ENCODE peak calls at places on chromosome 7, in seven cellular contexts. G, L, J, D, E, X and Q are unnamed samples.

GRCh38 chr7:99562832-99563231 is 4.4 kb downstream of the ZNF655 start:
- DNase-seq in G (peak), L (peak), J (peak), D (no peak), E (no peak), X (peak), Q (no peak)

GRCh38 chr7:47292832-47293309 is 289.0 kb downstream of the TNS3 start:
- DNase-seq in G (peak), L (no peak), J (no peak), D (no peak), E (no peak), X (no peak), Q (no peak)

GRCh38 chr7:18320971-18321567 is 174.5 kb upstream of the HDAC9 start:
- DNase-seq in G (peak), L (peak), J (peak), D (no peak), E (peak), X (peak), Q (no peak)

GRCh38 chr7:6482307-6482706 is 34.6 kb upstream of the DAGLB start:
- DNase-seq in G (peak), L (no peak), J (no peak), D (no peak), E (no peak), X (no peak), Q (no peak)

GRCh38 chr7:90119178-90119971 is 34.9 kb upstream of the STEAP1 start:
- DNase-seq in G (no peak), L (no peak), J (peak), D (no peak), E (peak), X (no peak), Q (no peak)

GRCh38 chr7:158811461-158811860 is 17.8 kb downstream of the ESYT2 start:
- DNase-seq in G (no peak), L (no peak), J (peak), D (no peak), E (no peak), X (peak), Q (no peak)

GRCh38 chr7:129702316-129702715 is 90.8 kb downstream of the NRF1 start:
- DNase-seq in G (no peak), L (no peak), J (no peak), D (no peak), E (no peak), X (no peak), Q (no peak)

GRCh38 chr7:130896898-130897514 is 163.0 kb upstream of the KLF14 start:
- DNase-seq in G (peak), L (peak), J (peak), D (no peak), E (peak), X (peak), Q (peak)

GRCh38 chr7:85055906-85056305 is 130.9 kb downstream of the SEMA3D start:
- DNase-seq in G (no peak), L (no peak), J (peak), D (no peak), E (no peak), X (no peak), Q (no peak)

GRCh38 chr7:15199482-15199881 is 296.9 kb upstream of the DGKB start:
- DNase-seq in G (no peak), L (no peak), J (peak), D (no peak), E (peak), X (no peak), Q (no peak)

GRCh38 chr7:3558410-3558809 is 257.4 kb downstream of the SDK1 start:
- DNase-seq in G (no peak), L (no peak), J (no peak), D (no peak), E (peak), X (no peak), Q (no peak)

GRCh38 chr7:2717293-2717904 is 29.4 kb downstream of the AMZ1 start:
- DNase-seq in G (no peak), L (no peak), J (no peak), D (no peak), E (peak), X (peak), Q (no peak)

GRCh38 chr7:122549578-122549977 is 149.3 kb downstream of the RNF133 start:
- DNase-seq in G (peak), L (no peak), J (no peak), D (no peak), E (no peak), X (no peak), Q (no peak)

GRCh38 chr7:5266148-5267028 is 16.4 kb upstream of the SLC29A4 start:
- DNase-seq in G (no peak), L (no peak), J (no peak), D (no peak), E (peak), X (peak), Q (no peak)

GRCh38 chr7:36048141-36048901 is 104.7 kb upstream of the EEPD1 start:
- DNase-seq in G (no peak), L (no peak), J (peak), D (no peak), E (peak), X (no peak), Q (no peak)

GRCh38 chr7:32887395-32887794 is 4.2 kb downstream of the KBTBD2 start:
- DNase-seq in G (no peak), L (no peak), J (no peak), D (no peak), E (no peak), X (no peak), Q (no peak)

GRCh38 chr7:70573202-70573810 is 558.6 kb upstream of the GALNT17 start:
- DNase-seq in G (no peak), L (no peak), J (no peak), D (no peak), E (no peak), X (no peak), Q (no peak)

GRCh38 chr7:142803901-142804300 is 33.1 kb downstream of the PRSS2 start:
- DNase-seq in G (no peak), L (no peak), J (no peak), D (no peak), E (no peak), X (no peak), Q (no peak)

GRCh38 chr7:159280008-159280407 is 135.3 kb upstream of the VIPR2 start:
- DNase-seq in G (no peak), L (no peak), J (no peak), D (no peak), E (no peak), X (no peak), Q (no peak)

GRCh38 chr7:86202833-86203232 is 440.9 kb upstream of the GRM3 start:
- DNase-seq in G (no peak), L (no peak), J (no peak), D (no peak), E (no peak), X (no peak), Q (no peak)

GRCh38 chr7:2142386-2142785 is 90.4 kb downstream of the MAD1L1 start:
- DNase-seq in G (no peak), L (no peak), J (no peak), D (no peak), E (no peak), X (no peak), Q (no peak)

GRCh38 chr7:74289018-74289659 is at the start of gene CLIP2:
- DNase-seq in G (peak), L (peak), J (peak), D (no peak), E (peak), X (peak), Q (peak)

GRCh38 chr7:148256433-148256832 is 334.1 kb upstream of the C7orf33 start:
- DNase-seq in G (no peak), L (no peak), J (no peak), D (no peak), E (no peak), X (no peak), Q (no peak)

GRCh38 chr7:119377-120163 is 72.8 kb upstream of the FAM20C start:
- DNase-seq in G (no peak), L (no peak), J (no peak), D (no peak), E (no peak), X (no peak), Q (no peak)

GRCh38 chr7:55086413-55087201 is 67.8 kb downstream of the EGFR start:
- DNase-seq in G (peak), L (peak), J (no peak), D (peak), E (peak), X (no peak), Q (no peak)

GRCh38 chr7:74452748-74453320 is 872 bp upstream of the GTF2IRD1 start:
- DNase-seq in G (peak), L (no peak), J (peak), D (no peak), E (peak), X (no peak), Q (no peak)

GRCh38 chr7:112743811-112744210 is 46.4 kb downstream of the TMEM168 start:
- DNase-seq in G (no peak), L (no peak), J (peak), D (no peak), E (peak), X (no peak), Q (no peak)

GRCh38 chr7:117195361-117195760 is 127.5 kb downstream of the WNT2 start:
- DNase-seq in G (no peak), L (no peak), J (no peak), D (no peak), E (no peak), X (no peak), Q (no peak)

GRCh38 chr7:20310963-20311742 is 19.5 kb upstream of the ITGB8 start:
- DNase-seq in G (peak), L (peak), J (peak), D (peak), E (no peak), X (no peak), Q (no peak)

GRCh38 chr7:82018226-82018625 is 248.4 kb upstream of the HGF start:
- DNase-seq in G (no peak), L (no peak), J (no peak), D (no peak), E (no peak), X (no peak), Q (no peak)

GRCh38 chr7:26278769-26279168 is 12.9 kb upstream of the SNX10 start:
- DNase-seq in G (peak), L (peak), J (peak), D (no peak), E (peak), X (peak), Q (no peak)

GRCh38 chr7:116988363-116988989 is 35.2 kb downstream of the ST7 start:
- DNase-seq in G (no peak), L (no peak), J (no peak), D (no peak), E (peak), X (no peak), Q (no peak)

GRCh38 chr7:130290745-130291144 is 2.2 kb upstream of the CPA4 start:
- DNase-seq in G (no peak), L (peak), J (no peak), D (no peak), E (no peak), X (no peak), Q (no peak)

GRCh38 chr7:17405786-17406185 is 107.3 kb downstream of the AHR start:
- DNase-seq in G (peak), L (peak), J (peak), D (no peak), E (no peak), X (no peak), Q (no peak)

GRCh38 chr7:155792999-155793560 is 19.2 kb downstream of the SHH start:
- DNase-seq in G (no peak), L (no peak), J (no peak), D (no peak), E (no peak), X (no peak), Q (no peak)

GRCh38 chr7:155795401-155795800 is 16.9 kb downstream of the SHH start:
- DNase-seq in G (no peak), L (no peak), J (no peak), D (no peak), E (peak), X (no peak), Q (no peak)

GRCh38 chr7:155793720-155794119 is 18.5 kb downstream of the SHH start:
- DNase-seq in G (no peak), L (no peak), J (no peak), D (no peak), E (no peak), X (no peak), Q (no peak)

GRCh38 chr7:155795951-155796350 is 16.3 kb downstream of the SHH start:
- DNase-seq in G (no peak), L (no peak), J (no peak), D (no peak), E (peak), X (no peak), Q (no peak)

DNA sequence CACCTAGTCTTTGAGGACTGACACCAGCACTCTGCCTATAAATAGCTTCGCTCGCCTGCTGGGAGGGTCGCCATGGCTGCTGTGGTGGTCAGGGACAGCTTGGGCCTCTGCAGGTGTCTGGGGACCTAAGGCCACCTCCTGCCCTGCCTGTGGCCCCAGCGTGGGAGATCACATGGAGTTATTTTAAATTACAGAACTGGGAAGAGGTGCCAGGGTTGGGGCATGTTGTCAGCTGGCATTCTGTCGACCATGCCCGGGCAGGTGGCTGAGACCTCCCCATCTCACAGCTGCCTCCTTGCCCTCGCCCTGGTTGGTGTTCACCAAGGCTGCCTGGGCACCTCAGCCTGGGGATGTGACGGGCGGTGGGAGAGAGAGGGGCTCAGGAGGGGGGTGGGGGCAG is 18.1 kb downstream of the SHH start:
- DNase-seq in G (no peak), L (no peak), J (no peak), D (no peak), E (peak), X (no peak), Q (no peak)
- TF ChIP-seq JUND in G (no peak), L (no peak), J (no peak), D (no peak), E (no peak), X (no peak), Q (no peak)

GRCh38 chr7:107836237-107837144 is 33.5 kb upstream of the SLC26A3 start:
- DNase-seq in G (no peak), L (peak), J (no peak), D (no peak), E (peak), X (peak), Q (no peak)
- TF ChIP-seq JUND in G (no peak), L (peak), J (no peak), D (no peak), E (peak), X (peak), Q (no peak)

GRCh38 chr7:151694828-151695580 is 175.3 kb upstream of the RHEB start:
- DNase-seq in G (peak), L (no peak), J (peak), D (no peak), E (peak), X (no peak), Q (no peak)

GRCh38 chr7:151697515-151697895 is 177.8 kb upstream of the RHEB start:
- DNase-seq in G (no peak), L (no peak), J (no peak), D (no peak), E (no peak), X (no peak), Q (no peak)

GRCh38 chr7:151696738-151697514 is 177.2 kb upstream of the RHEB start:
- DNase-seq in G (peak), L (no peak), J (peak), D (no peak), E (peak), X (no peak), Q (no peak)

GRCh38 chr7:151694441-151694827 is 174.7 kb upstream of the RHEB start:
- DNase-seq in G (no peak), L (no peak), J (no peak), D (no peak), E (no peak), X (no peak), Q (no peak)

DNA sequence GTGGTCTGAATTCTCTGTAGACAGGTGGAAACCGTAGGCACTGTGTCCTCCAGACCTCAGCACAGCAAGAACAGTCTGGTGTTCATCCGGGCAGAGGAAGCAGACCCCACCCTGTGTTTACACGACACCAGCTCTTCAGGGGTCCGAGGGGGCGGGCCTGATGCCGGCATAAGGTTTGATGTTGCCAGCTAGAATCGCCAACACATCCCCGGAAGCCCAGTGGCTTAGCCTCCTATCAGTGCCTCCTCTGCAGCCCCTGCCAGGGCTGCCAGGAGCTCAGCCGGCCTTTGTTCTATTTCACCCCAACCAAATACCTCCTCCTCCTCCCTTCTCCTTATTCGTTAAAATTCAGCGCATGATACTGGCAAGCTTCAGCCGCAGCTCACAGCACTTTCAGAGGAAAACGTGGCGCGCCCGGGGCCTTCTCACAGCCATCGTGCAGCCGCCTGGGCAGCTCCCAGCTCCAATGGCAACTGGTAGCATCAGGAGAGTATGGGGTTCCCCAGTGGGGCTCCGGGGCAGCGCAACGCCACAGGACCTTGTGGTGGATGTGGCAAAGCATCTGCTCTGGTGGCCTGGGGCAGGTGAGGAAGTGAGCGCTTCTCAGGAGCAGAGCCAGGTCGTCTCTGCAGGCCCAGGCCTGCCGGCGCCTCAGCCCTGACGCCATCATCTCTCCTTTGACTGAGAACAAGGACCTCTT is 176.3 kb upstream of the RHEB start:
- DNase-seq in G (no peak), L (no peak), J (no peak), D (no peak), E (no peak), X (no peak), Q (no peak)
- TF ChIP-seq JUND in G (no peak), L (no peak), J (no peak), D (no peak), E (no peak), X (no peak), Q (no peak)

DNA sequence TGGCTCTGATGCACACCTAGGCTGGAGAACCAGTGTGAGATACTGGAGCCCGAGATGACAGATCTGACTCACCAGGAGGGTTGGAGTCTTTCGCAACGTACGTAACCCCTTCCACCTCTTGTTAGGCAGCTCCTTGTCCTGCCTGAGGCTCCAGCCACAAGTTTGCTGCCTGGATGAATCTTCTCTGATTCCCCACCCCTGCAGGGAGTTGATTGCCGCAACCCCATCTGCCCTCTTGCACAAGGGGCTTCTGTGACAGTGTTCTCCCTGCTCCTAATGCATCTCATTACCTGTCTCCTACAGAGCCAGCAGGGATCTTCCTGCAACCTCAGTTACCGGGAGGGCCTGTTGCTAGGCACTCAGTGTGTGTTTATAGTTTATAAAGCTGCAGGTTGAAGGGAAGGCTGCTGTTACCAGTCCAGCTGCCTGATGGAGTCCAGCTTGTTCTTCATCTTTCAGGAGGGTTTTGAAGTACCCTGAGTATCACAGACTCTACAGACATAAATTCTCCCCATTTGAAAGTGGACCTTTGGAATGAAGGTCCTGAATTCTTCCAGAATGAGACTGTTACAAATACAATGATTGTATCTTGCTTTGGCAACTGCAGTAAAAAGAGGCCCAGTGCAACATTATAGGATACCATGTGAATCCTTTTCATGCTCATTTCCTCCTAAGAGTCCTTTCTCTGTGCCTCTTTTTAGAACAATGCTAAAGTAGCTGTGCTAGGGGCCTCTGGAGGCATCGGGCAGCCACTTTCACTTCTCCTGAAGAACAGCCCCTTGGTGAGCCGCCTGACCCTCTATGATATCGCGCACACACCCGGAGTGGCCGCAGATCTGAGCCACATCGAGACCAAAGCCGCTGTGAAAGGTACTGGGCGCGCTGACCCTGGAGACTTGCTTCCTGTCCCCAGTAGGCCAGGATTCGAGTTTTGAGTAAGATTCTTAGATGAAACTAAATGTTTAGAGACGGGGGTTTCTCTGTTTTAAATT is 6.5 kb downstream of the MDH2 start:
- DNase-seq in G (no peak), L (no peak), J (peak), D (no peak), E (no peak), X (no peak), Q (no peak)
- TF ChIP-seq JUND in G (no peak), L (no peak), J (no peak), D (no peak), E (peak), X (no peak), Q (no peak)

GRCh38 chr7:141663081-141663510 is 38.9 kb downstream of the DENND11 start:
- DNase-seq in G (peak), L (no peak), J (peak), D (no peak), E (no peak), X (no peak), Q (no peak)
- TF ChIP-seq JUND in G (no peak), L (no peak), J (peak), D (no peak), E (no peak), X (no peak), Q (no peak)

DNA sequence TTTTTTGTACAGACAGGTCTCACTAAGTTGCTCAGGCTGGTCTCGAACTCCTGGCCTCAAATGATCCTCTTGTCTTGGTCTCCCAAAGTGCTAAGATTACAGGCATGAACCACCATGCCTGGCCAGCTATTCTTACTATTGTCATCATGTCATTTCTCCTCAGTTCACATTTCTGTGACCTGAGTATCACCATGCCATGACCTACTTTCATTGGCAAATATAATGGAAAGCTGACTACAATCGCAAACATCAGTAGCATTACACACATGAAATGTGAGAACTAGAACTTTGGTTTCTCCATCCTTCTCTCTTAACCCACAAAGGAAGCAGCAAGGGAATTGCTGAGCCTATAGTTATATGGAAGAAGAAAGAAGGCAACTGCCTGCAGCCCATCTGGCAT is 26.0 kb upstream of the WIPF3 start:
- DNase-seq in G (no peak), L (no peak), J (no peak), D (no peak), E (no peak), X (no peak), Q (no peak)
- TF ChIP-seq JUND in G (no peak), L (no peak), J (no peak), D (no peak), E (no peak), X (no peak), Q (no peak)